ENCODE peak calls at places on chromosome 16, in eight cellular contexts. One of them, this sample, is unnamed.

GRCh38 chr16:165218-165538 is 600 bp upstream of the HBM start:
- DNase-seq in activated CD4-positive, alpha-beta T cell treated with anti-CD3 and anti-CD28 coated beads, Interleukin-2, amount 10 ng/mL, durations not matched to agents 7 days and 5 days: no peak
- DNase-seq in NCI-H524: peak; percentile 34
- DNase-seq in T-helper 17 cell: no peak
- DNase-seq in dorsolateral prefrontal cortex: no peak
- DNase-seq in HS-5: no peak
- DNase-seq in activated naive CD4-positive, alpha-beta T cell treated with anti-CD3 and anti-CD28 coated beads for 36 hours: no peak
- DNase-seq in renal cortical epithelial cell: no peak
- DNase-seq in this sample: no peak

GRCh38 chr16:9578459-9578858 is 487.0 kb downstream of the HAPSTR1 start:
- DNase-seq in activated CD4-positive, alpha-beta T cell treated with anti-CD3 and anti-CD28 coated beads, Interleukin-2, amount 10 ng/mL, durations not matched to agents 7 days and 5 days: no peak
- DNase-seq in NCI-H524: no peak
- DNase-seq in T-helper 17 cell: no peak
- DNase-seq in dorsolateral prefrontal cortex: no peak
- DNase-seq in HS-5: no peak
- DNase-seq in activated naive CD4-positive, alpha-beta T cell treated with anti-CD3 and anti-CD28 coated beads for 36 hours: no peak
- DNase-seq in renal cortical epithelial cell: no peak
- DNase-seq in this sample: no peak

GRCh38 chr16:27698266-27698665 is 148.3 kb downstream of the KATNIP start:
- DNase-seq in activated CD4-positive, alpha-beta T cell treated with anti-CD3 and anti-CD28 coated beads, Interleukin-2, amount 10 ng/mL, durations not matched to agents 7 days and 5 days: no peak
- DNase-seq in NCI-H524: peak; percentile 73
- DNase-seq in T-helper 17 cell: no peak
- DNase-seq in dorsolateral prefrontal cortex: no peak
- DNase-seq in HS-5: no peak
- DNase-seq in activated naive CD4-positive, alpha-beta T cell treated with anti-CD3 and anti-CD28 coated beads for 36 hours: peak; percentile 7
- DNase-seq in renal cortical epithelial cell: no peak
- DNase-seq in this sample: no peak

GRCh38 chr16:30748634-30749445 is 615 bp downstream of the PHKG2 start:
- DNase-seq in activated CD4-positive, alpha-beta T cell treated with anti-CD3 and anti-CD28 coated beads, Interleukin-2, amount 10 ng/mL, durations not matched to agents 7 days and 5 days: peak; percentile 29
- DNase-seq in NCI-H524: no peak
- DNase-seq in T-helper 17 cell: no peak
- DNase-seq in dorsolateral prefrontal cortex: peak; percentile 21
- DNase-seq in HS-5: no peak
- DNase-seq in activated naive CD4-positive, alpha-beta T cell treated with anti-CD3 and anti-CD28 coated beads for 36 hours: no peak
- DNase-seq in renal cortical epithelial cell: peak; percentile 8
- DNase-seq in this sample: peak; percentile 12

GRCh38 chr16:28063047-28063521 is 430 bp downstream of the GSG1L start:
- DNase-seq in activated CD4-positive, alpha-beta T cell treated with anti-CD3 and anti-CD28 coated beads, Interleukin-2, amount 10 ng/mL, durations not matched to agents 7 days and 5 days: no peak
- DNase-seq in NCI-H524: peak; percentile 44
- DNase-seq in T-helper 17 cell: no peak
- DNase-seq in dorsolateral prefrontal cortex: no peak
- DNase-seq in HS-5: no peak
- DNase-seq in activated naive CD4-positive, alpha-beta T cell treated with anti-CD3 and anti-CD28 coated beads for 36 hours: peak; percentile 15
- DNase-seq in renal cortical epithelial cell: no peak
- DNase-seq in this sample: no peak

GRCh38 chr16:52561910-52562741 is 15.2 kb upstream of the TOX3 start:
- DNase-seq in activated CD4-positive, alpha-beta T cell treated with anti-CD3 and anti-CD28 coated beads, Interleukin-2, amount 10 ng/mL, durations not matched to agents 7 days and 5 days: no peak
- DNase-seq in NCI-H524: no peak
- DNase-seq in T-helper 17 cell: no peak
- DNase-seq in dorsolateral prefrontal cortex: no peak
- DNase-seq in HS-5: no peak
- DNase-seq in activated naive CD4-positive, alpha-beta T cell treated with anti-CD3 and anti-CD28 coated beads for 36 hours: no peak
- DNase-seq in renal cortical epithelial cell: no peak
- DNase-seq in this sample: no peak

GRCh38 chr16:85718682-85719081 is 29.9 kb upstream of the GINS2 start:
- DNase-seq in activated CD4-positive, alpha-beta T cell treated with anti-CD3 and anti-CD28 coated beads, Interleukin-2, amount 10 ng/mL, durations not matched to agents 7 days and 5 days: no peak
- DNase-seq in NCI-H524: peak; percentile 62
- DNase-seq in T-helper 17 cell: no peak
- DNase-seq in dorsolateral prefrontal cortex: no peak
- DNase-seq in HS-5: no peak
- DNase-seq in activated naive CD4-positive, alpha-beta T cell treated with anti-CD3 and anti-CD28 coated beads for 36 hours: no peak
- DNase-seq in renal cortical epithelial cell: peak; percentile 7
- DNase-seq in this sample: no peak

GRCh38 chr16:2239231-2239675 is 3.0 kb downstream of the DNASE1L2 start:
- DNase-seq in activated CD4-positive, alpha-beta T cell treated with anti-CD3 and anti-CD28 coated beads, Interleukin-2, amount 10 ng/mL, durations not matched to agents 7 days and 5 days: no peak
- DNase-seq in NCI-H524: no peak
- DNase-seq in T-helper 17 cell: no peak
- DNase-seq in dorsolateral prefrontal cortex: no peak
- DNase-seq in HS-5: no peak
- DNase-seq in activated naive CD4-positive, alpha-beta T cell treated with anti-CD3 and anti-CD28 coated beads for 36 hours: no peak
- DNase-seq in renal cortical epithelial cell: no peak
- DNase-seq in this sample: no peak

GRCh38 chr16:22232277-22233049 is 26.4 kb downstream of the EEF2K start:
- DNase-seq in activated CD4-positive, alpha-beta T cell treated with anti-CD3 and anti-CD28 coated beads, Interleukin-2, amount 10 ng/mL, durations not matched to agents 7 days and 5 days: no peak
- DNase-seq in NCI-H524: no peak
- DNase-seq in T-helper 17 cell: no peak
- DNase-seq in dorsolateral prefrontal cortex: peak; percentile 49
- DNase-seq in HS-5: no peak
- DNase-seq in activated naive CD4-positive, alpha-beta T cell treated with anti-CD3 and anti-CD28 coated beads for 36 hours: peak; percentile 66
- DNase-seq in renal cortical epithelial cell: peak; percentile 91
- DNase-seq in this sample: no peak

GRCh38 chr16:89779917-89780316 is 36.5 kb downstream of the FANCA start:
- DNase-seq in activated CD4-positive, alpha-beta T cell treated with anti-CD3 and anti-CD28 coated beads, Interleukin-2, amount 10 ng/mL, durations not matched to agents 7 days and 5 days: no peak
- DNase-seq in NCI-H524: no peak
- DNase-seq in T-helper 17 cell: no peak
- DNase-seq in dorsolateral prefrontal cortex: peak; percentile 20
- DNase-seq in HS-5: no peak
- DNase-seq in activated naive CD4-positive, alpha-beta T cell treated with anti-CD3 and anti-CD28 coated beads for 36 hours: no peak
- DNase-seq in renal cortical epithelial cell: no peak
- DNase-seq in this sample: no peak

GRCh38 chr16:82846806-82847205 is 220.0 kb downstream of the CDH13 start:
- DNase-seq in activated CD4-positive, alpha-beta T cell treated with anti-CD3 and anti-CD28 coated beads, Interleukin-2, amount 10 ng/mL, durations not matched to agents 7 days and 5 days: no peak
- DNase-seq in NCI-H524: no peak
- DNase-seq in T-helper 17 cell: no peak
- DNase-seq in dorsolateral prefrontal cortex: no peak
- DNase-seq in HS-5: no peak
- DNase-seq in activated naive CD4-positive, alpha-beta T cell treated with anti-CD3 and anti-CD28 coated beads for 36 hours: no peak
- DNase-seq in renal cortical epithelial cell: no peak
- DNase-seq in this sample: no peak

GRCh38 chr16:81739503-81739902 is 39.6 kb upstream of the PLCG2 start:
- DNase-seq in activated CD4-positive, alpha-beta T cell treated with anti-CD3 and anti-CD28 coated beads, Interleukin-2, amount 10 ng/mL, durations not matched to agents 7 days and 5 days: no peak
- DNase-seq in NCI-H524: no peak
- DNase-seq in T-helper 17 cell: no peak
- DNase-seq in dorsolateral prefrontal cortex: no peak
- DNase-seq in HS-5: no peak
- DNase-seq in activated naive CD4-positive, alpha-beta T cell treated with anti-CD3 and anti-CD28 coated beads for 36 hours: no peak
- DNase-seq in renal cortical epithelial cell: no peak
- DNase-seq in this sample: no peak

GRCh38 chr16:85370881-85371651 is 242.1 kb upstream of the GSE1 start:
- DNase-seq in activated CD4-positive, alpha-beta T cell treated with anti-CD3 and anti-CD28 coated beads, Interleukin-2, amount 10 ng/mL, durations not matched to agents 7 days and 5 days: no peak
- DNase-seq in NCI-H524: no peak
- DNase-seq in T-helper 17 cell: no peak
- DNase-seq in dorsolateral prefrontal cortex: no peak
- DNase-seq in HS-5: no peak
- DNase-seq in activated naive CD4-positive, alpha-beta T cell treated with anti-CD3 and anti-CD28 coated beads for 36 hours: no peak
- DNase-seq in renal cortical epithelial cell: no peak
- DNase-seq in this sample: no peak

GRCh38 chr16:49127103-49127502 is 154.5 kb downstream of the CBLN1 start:
- DNase-seq in activated CD4-positive, alpha-beta T cell treated with anti-CD3 and anti-CD28 coated beads, Interleukin-2, amount 10 ng/mL, durations not matched to agents 7 days and 5 days: no peak
- DNase-seq in NCI-H524: no peak
- DNase-seq in T-helper 17 cell: no peak
- DNase-seq in dorsolateral prefrontal cortex: no peak
- DNase-seq in HS-5: no peak
- DNase-seq in activated naive CD4-positive, alpha-beta T cell treated with anti-CD3 and anti-CD28 coated beads for 36 hours: no peak
- DNase-seq in renal cortical epithelial cell: no peak
- DNase-seq in this sample: no peak

GRCh38 chr16:68744744-68745280 is 7.7 kb downstream of the CDH1 start:
- DNase-seq in activated CD4-positive, alpha-beta T cell treated with anti-CD3 and anti-CD28 coated beads, Interleukin-2, amount 10 ng/mL, durations not matched to agents 7 days and 5 days: no peak
- DNase-seq in NCI-H524: no peak
- DNase-seq in T-helper 17 cell: no peak
- DNase-seq in dorsolateral prefrontal cortex: no peak
- DNase-seq in HS-5: no peak
- DNase-seq in activated naive CD4-positive, alpha-beta T cell treated with anti-CD3 and anti-CD28 coated beads for 36 hours: no peak
- DNase-seq in renal cortical epithelial cell: peak; percentile 83
- DNase-seq in this sample: no peak

GRCh38 chr16:53080345-53081031 is 25.7 kb downstream of the CHD9 start:
- DNase-seq in activated CD4-positive, alpha-beta T cell treated with anti-CD3 and anti-CD28 coated beads, Interleukin-2, amount 10 ng/mL, durations not matched to agents 7 days and 5 days: no peak
- DNase-seq in NCI-H524: no peak
- DNase-seq in T-helper 17 cell: no peak
- DNase-seq in dorsolateral prefrontal cortex: no peak
- DNase-seq in HS-5: no peak
- DNase-seq in activated naive CD4-positive, alpha-beta T cell treated with anti-CD3 and anti-CD28 coated beads for 36 hours: no peak
- DNase-seq in renal cortical epithelial cell: peak; percentile 44
- DNase-seq in this sample: no peak

GRCh38 chr16:67547423-67548264 is 14.7 kb upstream of the CTCF start:
- DNase-seq in activated CD4-positive, alpha-beta T cell treated with anti-CD3 and anti-CD28 coated beads, Interleukin-2, amount 10 ng/mL, durations not matched to agents 7 days and 5 days: peak; percentile 65
- DNase-seq in NCI-H524: no peak
- DNase-seq in T-helper 17 cell: no peak
- DNase-seq in dorsolateral prefrontal cortex: no peak
- DNase-seq in HS-5: no peak
- DNase-seq in activated naive CD4-positive, alpha-beta T cell treated with anti-CD3 and anti-CD28 coated beads for 36 hours: peak; percentile 65
- DNase-seq in renal cortical epithelial cell: no peak
- DNase-seq in this sample: peak; percentile 61

GRCh38 chr16:10616744-10617640 is 36.6 kb upstream of the EMP2 start:
- DNase-seq in activated CD4-positive, alpha-beta T cell treated with anti-CD3 and anti-CD28 coated beads, Interleukin-2, amount 10 ng/mL, durations not matched to agents 7 days and 5 days: no peak
- DNase-seq in NCI-H524: peak; percentile 47
- DNase-seq in T-helper 17 cell: no peak
- DNase-seq in dorsolateral prefrontal cortex: no peak
- DNase-seq in HS-5: no peak
- DNase-seq in activated naive CD4-positive, alpha-beta T cell treated with anti-CD3 and anti-CD28 coated beads for 36 hours: no peak
- DNase-seq in renal cortical epithelial cell: no peak
- DNase-seq in this sample: no peak

GRCh38 chr16:82855471-82855870 is 228.7 kb downstream of the CDH13 start:
- DNase-seq in activated CD4-positive, alpha-beta T cell treated with anti-CD3 and anti-CD28 coated beads, Interleukin-2, amount 10 ng/mL, durations not matched to agents 7 days and 5 days: no peak
- DNase-seq in NCI-H524: no peak
- DNase-seq in T-helper 17 cell: no peak
- DNase-seq in dorsolateral prefrontal cortex: no peak
- DNase-seq in HS-5: no peak
- DNase-seq in activated naive CD4-positive, alpha-beta T cell treated with anti-CD3 and anti-CD28 coated beads for 36 hours: no peak
- DNase-seq in renal cortical epithelial cell: no peak
- DNase-seq in this sample: no peak

GRCh38 chr16:31072540-31073072 is 1.4 kb downstream of the ZNF668 start:
- DNase-seq in activated CD4-positive, alpha-beta T cell treated with anti-CD3 and anti-CD28 coated beads, Interleukin-2, amount 10 ng/mL, durations not matched to agents 7 days and 5 days: peak; percentile 41
- DNase-seq in NCI-H524: no peak
- DNase-seq in T-helper 17 cell: no peak
- DNase-seq in dorsolateral prefrontal cortex: peak; percentile 32
- DNase-seq in HS-5: no peak
- DNase-seq in activated naive CD4-positive, alpha-beta T cell treated with anti-CD3 and anti-CD28 coated beads for 36 hours: peak; percentile 65
- DNase-seq in renal cortical epithelial cell: peak; percentile 7
- DNase-seq in this sample: no peak

GRCh38 chr16:55622930-55623561 is 32.7 kb upstream of the SLC6A2 start:
- DNase-seq in activated CD4-positive, alpha-beta T cell treated with anti-CD3 and anti-CD28 coated beads, Interleukin-2, amount 10 ng/mL, durations not matched to agents 7 days and 5 days: no peak
- DNase-seq in NCI-H524: peak; percentile 25
- DNase-seq in T-helper 17 cell: no peak
- DNase-seq in dorsolateral prefrontal cortex: no peak
- DNase-seq in HS-5: no peak
- DNase-seq in activated naive CD4-positive, alpha-beta T cell treated with anti-CD3 and anti-CD28 coated beads for 36 hours: no peak
- DNase-seq in renal cortical epithelial cell: peak; percentile 15
- DNase-seq in this sample: no peak